ENCODE peak calls at places on chromosome 12, in six cellular contexts. W is lower lobe of right lung, G is GM23248, U is cardiac muscle cell, Z is psoas muscle, R is hepatocyte. A is an unnamed sample.

GRCh38 chr12:45299132-45299692 is 83.3 kb downstream of the ANO6 start:
- DNase-seq in W (no peak), G (peak; percentile 85), U (peak; percentile 62), Z (no peak), R (no peak), A (no peak)

GRCh38 chr12:109868182-109869051 is 11.9 kb downstream of the GLTP start:
- DNase-seq in W (no peak), G (no peak), U (no peak), Z (no peak), R (no peak), A (no peak)

GRCh38 chr12:106147956-106148355 is 9.2 kb upstream of the NUAK1 start:
- DNase-seq in W (no peak), G (no peak), U (no peak), Z (peak; percentile 90), R (no peak), A (peak; percentile 81)

GRCh38 chr12:104136577-104136976 is 1.4 kb downstream of the NFYB start:
- DNase-seq in W (no peak), G (peak; percentile 46), U (peak; percentile 42), Z (no peak), R (no peak), A (no peak)

GRCh38 chr12:51911307-51911706 is 4.0 kb downstream of the ACVRL1 start:
- DNase-seq in W (no peak), G (no peak), U (no peak), Z (no peak), R (no peak), A (no peak)

GRCh38 chr12:212799-213526 is 994 bp downstream of the SLC6A12 start:
- DNase-seq in W (no peak), G (no peak), U (peak; percentile 37), Z (no peak), R (peak; percentile 40), A (no peak)

GRCh38 chr12:93825926-93826599 is 148.9 kb downstream of the CRADD start:
- DNase-seq in W (no peak), G (peak; percentile 32), U (peak; percentile 54), Z (no peak), R (no peak), A (no peak)

GRCh38 chr12:42979746-42980145 is 390.2 kb upstream of the PRICKLE1 start:
- DNase-seq in W (no peak), G (no peak), U (no peak), Z (no peak), R (no peak), A (no peak)

GRCh38 chr12:32897688-32898573 is 1.4 kb upstream of the PKP2 start:
- DNase-seq in W (no peak), G (no peak), U (no peak), Z (no peak), R (no peak), A (no peak)

GRCh38 chr12:68259318-68259940 is 6.0 kb upstream of the IL22 start:
- DNase-seq in W (no peak), G (peak; percentile 95), U (peak; percentile 44), Z (no peak), R (no peak), A (no peak)

GRCh38 chr12:108570743-108571603 is 8.6 kb downstream of the ISCU start:
- DNase-seq in W (no peak), G (peak; percentile 77), U (peak; percentile 75), Z (no peak), R (no peak), A (peak; percentile 2)

GRCh38 chr12:45522227-45522626 is 207.3 kb upstream of the ARID2 start:
- DNase-seq in W (no peak), G (no peak), U (no peak), Z (no peak), R (no peak), A (no peak)

GRCh38 chr12:124930576-124930975 is 16.1 kb upstream of the UBC start:
- DNase-seq in W (no peak), G (no peak), U (no peak), Z (no peak), R (no peak), A (no peak)

GRCh38 chr12:39692258-39692853 is 72.8 kb upstream of the ABCD2 start:
- DNase-seq in W (no peak), G (peak; percentile 32), U (peak; percentile 27), Z (no peak), R (no peak), A (no peak)

GRCh38 chr12:90905691-90906370 is 49.1 kb downstream of the CCER1 start:
- DNase-seq in W (no peak), G (peak; percentile 25), U (no peak), Z (no peak), R (no peak), A (no peak)

GRCh38 chr12:80187660-80188090 is 88.3 kb downstream of the OTOGL start:
- DNase-seq in W (no peak), G (peak; percentile 41), U (peak; percentile 59), Z (peak; percentile 13), R (no peak), A (peak; percentile 38)

GRCh38 chr12:94676011-94676709 is 25.8 kb upstream of the TMCC3 start:
- DNase-seq in W (peak; percentile 67), G (no peak), U (peak; percentile 71), Z (peak; percentile 33), R (no peak), A (peak; percentile 66)

GRCh38 chr12:4215862-4216541 is 57.6 kb upstream of the CCND2 start:
- DNase-seq in W (no peak), G (no peak), U (no peak), Z (no peak), R (no peak), A (no peak)

GRCh38 chr12:105740970-105741725 is 397.6 kb downstream of the NUAK1 start:
- DNase-seq in W (no peak), G (peak; percentile 83), U (peak; percentile 49), Z (peak; percentile 55), R (peak; percentile 11), A (peak; percentile 35)

GRCh38 chr12:64903738-64904137 is 79.3 kb downstream of the TBC1D30 start:
- DNase-seq in W (no peak), G (peak; percentile 50), U (no peak), Z (no peak), R (no peak), A (no peak)

GRCh38 chr12:17793854-17794253 is 296.1 kb downstream of the RERGL start:
- DNase-seq in W (no peak), G (no peak), U (no peak), Z (no peak), R (no peak), A (no peak)

GRCh38 chr12:8687846-8688601 is 9.8 kb upstream of the RIMKLB start:
- DNase-seq in W (no peak), G (peak; percentile 81), U (peak; percentile 90), Z (peak; percentile 32), R (peak; percentile 81), A (peak; percentile 88)

GRCh38 chr12:67501362-67501761 is 147.2 kb upstream of the DYRK2 start:
- DNase-seq in W (no peak), G (no peak), U (no peak), Z (no peak), R (no peak), A (no peak)

GRCh38 chr12:56321027-56321426 is 5.2 kb upstream of the CNPY2 start:
- DNase-seq in W (no peak), G (peak; percentile 45), U (no peak), Z (no peak), R (no peak), A (peak; percentile 79)

GRCh38 chr12:29725587-29726320 is 58.0 kb downstream of the TMTC1 start:
- DNase-seq in W (no peak), G (peak; percentile 58), U (peak; percentile 97), Z (peak; percentile 43), R (peak; percentile 12), A (no peak)

DNA sequence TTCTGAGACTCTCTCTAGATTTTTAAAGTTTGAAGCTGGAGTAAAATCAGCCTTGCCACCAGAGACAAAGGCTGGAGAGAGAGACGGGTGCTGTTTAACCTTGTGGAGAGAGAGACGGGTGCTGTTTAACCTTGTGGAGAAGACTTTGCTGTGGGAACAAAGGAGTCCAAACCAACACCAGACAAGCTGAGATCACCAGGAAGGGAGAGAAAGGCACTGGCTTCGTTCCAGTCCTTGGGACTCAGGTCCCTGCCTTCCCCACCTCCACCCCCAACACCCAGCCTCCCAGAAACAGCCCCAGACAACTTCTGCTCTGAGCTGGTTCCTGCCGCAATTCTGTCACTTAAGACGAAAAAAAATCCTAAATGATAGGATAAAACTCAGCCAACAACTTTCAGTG is 1389.3 kb downstream of the AACS start:
- DNase-seq in W (no peak), G (no peak), U (no peak), Z (no peak), R (no peak), A (no peak)
- H3K36me3 ChIP-seq in W (no peaks in the 10 kb centered on the region), G (no peaks in the 10 kb centered on the region), U (no peaks in the 10 kb centered on the region), Z (no peaks in the 10 kb centered on the region), R (no peaks in the 10 kb centered on the region), A (no peaks in the 10 kb centered on the region)

DNA sequence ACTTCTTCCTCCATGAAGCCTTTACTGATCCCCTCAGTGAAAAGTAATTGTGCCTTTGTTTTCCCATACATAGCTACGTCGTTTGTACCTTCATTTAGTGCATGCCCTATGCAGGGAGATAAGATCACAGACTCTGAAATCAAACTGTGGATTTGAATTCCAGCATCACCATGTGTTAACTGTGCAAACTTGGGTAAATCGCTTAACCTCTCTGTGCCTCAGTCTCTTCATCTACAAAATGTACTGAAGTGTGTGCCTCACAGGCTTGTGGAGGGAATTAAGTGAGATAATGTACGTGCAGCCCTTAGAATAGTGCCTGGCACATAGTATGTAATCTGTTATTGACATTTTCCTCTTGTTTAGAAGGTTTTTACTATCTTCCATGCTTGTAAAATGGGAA is 4.1 kb downstream of the CMAS start:
- DNase-seq in W (no peak), G (no peak), U (no peak), Z (no peak), R (no peak), A (no peak)
- H3K27ac ChIP-seq in W (no peak overlapping the region), G (no peak overlapping the region), U (no peak overlapping the region), Z (no peak overlapping the region), R (peak overlapping the region; percentile 9), A (no peak overlapping the region)

GRCh38 chr12:12714276-12715001 is 2.7 kb upstream of the CDKN1B start:
- DNase-seq in W (peak; percentile 60), G (peak; percentile 64), U (no peak), Z (no peak), R (peak; percentile 58), A (no peak)

GRCh38 chr12:12716151-12716844 is 870 bp upstream of the CDKN1B start:
- DNase-seq in W (no peak), G (peak; percentile 58), U (peak; percentile 48), Z (no peak), R (peak; percentile 28), A (no peak)

GRCh38 chr12:12715128-12715458 is 2.1 kb upstream of the CDKN1B start:
- DNase-seq in W (no peak), G (no peak), U (no peak), Z (no peak), R (no peak), A (no peak)

GRCh38 chr12:12716845-12717585 is at the start of gene CDKN1B:
- DNase-seq in W (peak; percentile 96), G (peak; percentile 97), U (peak; percentile 98), Z (peak; percentile 91), R (peak; percentile 96), A (peak; percentile 92)

GRCh38 chr12:12715459-12716150 is 1.6 kb upstream of the CDKN1B start:
- DNase-seq in W (no peak), G (peak; percentile 28), U (no peak), Z (no peak), R (no peak), A (no peak)
- H3K4me1 ChIP-seq in W (peaks cover 42% of the 10 kb centered on the region), G (peaks cover 37% of the 10 kb centered on the region), U (peaks cover 40% of the 10 kb centered on the region), Z (peaks cover 36% of the 10 kb centered on the region), R (peaks cover 39% of the 10 kb centered on the region), A (peaks cover 36% of the 10 kb centered on the region)

DNA sequence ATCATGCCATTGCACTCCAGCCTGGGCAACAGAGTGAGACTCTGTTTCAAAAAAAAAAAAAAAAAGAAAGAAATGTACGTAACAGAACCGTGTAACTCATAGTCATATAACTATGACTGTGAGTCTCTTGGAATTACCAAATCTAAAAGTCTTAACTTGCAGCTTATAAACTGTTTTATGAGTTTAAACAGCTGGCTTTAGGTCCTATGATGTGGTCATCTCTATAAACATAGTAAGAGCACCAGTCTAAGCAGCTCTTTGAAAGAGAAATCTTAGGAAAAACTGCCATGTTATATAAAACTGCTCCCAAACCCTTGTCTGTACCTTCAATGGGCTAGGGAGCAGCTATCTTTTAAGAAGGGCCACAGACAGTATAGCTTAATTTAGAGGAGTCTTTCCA is 115.5 kb upstream of the AEBP2 start:
- DNase-seq in W (no peak), G (no peak), U (no peak), Z (no peak), R (peak; percentile 29), A (no peak)
- H3K36me3 ChIP-seq in W (peaks cover 3% of the 10 kb centered on the region), G (no peaks in the 10 kb centered on the region), U (peaks cover 41% of the 10 kb centered on the region), Z (no peaks in the 10 kb centered on the region), R (no peaks in the 10 kb centered on the region), A (no peaks in the 10 kb centered on the region)

A was measured in adrenal gland.